ENCODE peak calls at places on chromosomes 3 and 15, in six cellular contexts. I is CD4-positive, alpha-beta T cell; T is AML-193; F is stomach; D is posterior cingulate gyrus; W is sigmoid colon. S is an unnamed sample.
A peak's percentile ranks its signal among the peaks of the same experiment; 100 is the strongest.

GRCh38 chr15:32683906-32684584 is 33.8 kb upstream of the GREM1 start:
- DNase-seq in I (no peak), W (no peak), F (no peak), T (peak; percentile 53), D (no peak), S (no peak)

GRCh38 chr15:97692317-97693015 is 268.0 kb upstream of the ARRDC4 start:
- DNase-seq in W (no peak), T (no peak), I (no peak), F (no peak), D (peak; percentile 42), S (no peak)

GRCh38 chr3:159882784-159883779 is 105.6 kb upstream of the IL12A start:
- DNase-seq in T (no peak), I (no peak), W (no peak), D (no peak), F (no peak), S (no peak)

GRCh38 chr3:14598143-14598569 is 53.4 kb upstream of the CCDC174 start:
- DNase-seq in F (no peak), D (no peak), T (peak; percentile 25), W (no peak), I (peak; percentile 22), S (no peak)

GRCh38 chr15:30041868-30042267 is 40.9 kb upstream of the GOLGA8J start:
- DNase-seq in W (no peak), D (no peak), T (no peak), F (no peak), I (no peak), S (no peak)

GRCh38 chr3:170267793-170268192 is 45.6 kb downstream of the PRKCI start:
- DNase-seq in F (no peak), T (no peak), W (no peak), I (no peak), D (no peak), S (no peak)

GRCh38 chr15:42184313-42184712 is 23.8 kb downstream of the VPS39 start:
- DNase-seq in D (no peak), W (no peak), F (no peak), T (no peak), I (no peak), S (no peak)

GRCh38 chr15:33068531-33068990 is 126.0 kb downstream of the FMN1 start:
- DNase-seq in W (no peak), D (no peak), F (peak; percentile 90), T (no peak), I (no peak), S (peak; percentile 87)

GRCh38 chr3:109268181-109268580 is 48.1 kb downstream of the DPPA2 start:
- DNase-seq in I (no peak), W (no peak), T (no peak), D (no peak), F (no peak), S (no peak)

GRCh38 chr3:11212784-11213183 is 58.5 kb downstream of the HRH1 start:
- DNase-seq in D (no peak), T (no peak), F (no peak), I (no peak), W (peak; percentile 10), S (no peak)

GRCh38 chr3:183895774-183896173 is 11.1 kb upstream of the PARL start:
- DNase-seq in W (no peak), F (no peak), D (no peak), I (no peak), T (no peak), S (no peak)

GRCh38 chr3:12759693-12760565 is 870 bp upstream of the TMEM40 start:
- DNase-seq in W (no peak), D (no peak), F (no peak), T (no peak), I (no peak), S (no peak)

GRCh38 chr3:53921296-53921695 is 29.6 kb upstream of the SELENOK start:
- DNase-seq in I (no peak), T (peak; percentile 29), W (no peak), F (no peak), D (no peak), S (no peak)

GRCh38 chr3:10374311-10374710 is 53.4 kb upstream of the SEC13 start:
- DNase-seq in D (no peak), I (no peak), W (no peak), F (no peak), T (no peak), S (no peak)